ENCODE peak calls at places on chromosomes 7 and 10, in eight cellular contexts. H is SHP77 treated with DMSO at 0.1 percent for 48 hours; U is epithelial cell of proximal tubule; I is H4; O is stimulated activated CD4-positive, alpha-beta T cell treated with anti-CD3 and anti-CD28 coated beads, Interleukin-1b, Interleukin-23, amount 100 ng/mL, for 24 hours; N is mesendoderm; M is NCI-H460; A is cardiac fibroblast. D is an unnamed sample.

GRCh38 chr10:118118751-118119150 is 72.0 kb upstream of the RAB11FIP2 start:
- DNase-seq in H (no peak), U (no peak), I (no peak), O (no peak), N (no peak), M (no peak), A (no peak), D (peak; percentile 45)

GRCh38 chr7:149409889-149410288 is 51.0 kb downstream of the ZNF777 start:
- DNase-seq in H (no peak), U (no peak), I (no peak), O (no peak), N (no peak), M (no peak), A (no peak), D (no peak)

GRCh38 chr10:104548090-104548489 is 93.0 kb upstream of the SORCS3 start:
- DNase-seq in H (no peak), U (no peak), I (no peak), O (no peak), N (peak; percentile 56), M (no peak), A (peak; percentile 3), D (peak; percentile 78)

GRCh38 chr10:8051851-8052257 is 2.6 kb upstream of the GATA3 start:
- DNase-seq in H (no peak), U (no peak), I (no peak), O (no peak), N (peak; percentile 96), M (no peak), A (no peak), D (peak; percentile 89)

GRCh38 chr10:131839351-131839750 is 61.5 kb upstream of the PPP2R2D start:
- DNase-seq in H (no peak), U (no peak), I (no peak), O (no peak), N (no peak), M (no peak), A (no peak), D (no peak)

GRCh38 chr10:103578782-103579382 is 85.4 kb downstream of the NEURL1 start:
- DNase-seq in H (peak; percentile 34), U (peak; percentile 18), I (peak; percentile 43), O (no peak), N (no peak), M (no peak), A (no peak), D (peak; percentile 71)

GRCh38 chr10:51564896-51565505 is 134.4 kb downstream of the CSTF2T start:
- DNase-seq in H (no peak), U (no peak), I (no peak), O (no peak), N (peak; percentile 9), M (no peak), A (no peak), D (no peak)

GRCh38 chr10:102515724-102516123 is 12.0 kb downstream of the SUFU start:
- DNase-seq in H (no peak), U (no peak), I (no peak), O (no peak), N (no peak), M (no peak), A (no peak), D (no peak)

GRCh38 chr7:26159243-26159642 is 7.2 kb downstream of the NFE2L3 start:
- DNase-seq in H (no peak), U (peak; percentile 57), I (no peak), O (no peak), N (peak; percentile 74), M (no peak), A (no peak), D (peak; percentile 50)

GRCh38 chr10:12628964-12629766 is 279.8 kb downstream of the CAMK1D start:
- DNase-seq in H (peak; percentile 34), U (no peak), I (no peak), O (no peak), N (peak; percentile 29), M (no peak), A (no peak), D (peak; percentile 39)

GRCh38 chr10:29860159-29860558 is 199.2 kb downstream of the JCAD start:
- DNase-seq in H (no peak), U (no peak), I (peak; percentile 74), O (no peak), N (no peak), M (no peak), A (no peak), D (no peak)

GRCh38 chr7:43076189-43076605 is 36.2 kb upstream of the HECW1 start:
- DNase-seq in H (no peak), U (no peak), I (no peak), O (peak; percentile 1), N (peak; percentile 37), M (no peak), A (no peak), D (no peak)

GRCh38 chr7:77404635-77405034 is 11.5 kb downstream of the GSAP start:
- DNase-seq in H (no peak), U (no peak), I (no peak), O (no peak), N (no peak), M (no peak), A (no peak), D (no peak)

GRCh38 chr10:62577666-62578291 is 203.6 kb downstream of the ZNF365 start:
- DNase-seq in H (no peak), U (no peak), I (no peak), O (no peak), N (no peak), M (no peak), A (no peak), D (no peak)

GRCh38 chr10:86411281-86411841 is 44.8 kb upstream of the GRID1 start:
- DNase-seq in H (no peak), U (no peak), I (no peak), O (no peak), N (no peak), M (peak; percentile 30), A (peak; percentile 86), D (peak; percentile 63)